ENCODE peak calls at places on chromosomes 12 and 14, in eight cellular contexts. N is esophagus squamous epithelium; F is A549; A is heart right ventricle; Q is neural crest cell; J is lower lobe of right lung; M is CD4-positive, CD25-positive, alpha-beta regulatory T cell; I is HFFc6. W is an unnamed sample.

GRCh38 chr12:2652011-2652400 is 142.8 kb upstream of the FKBP4 start:
- DNase-seq in N (no peak), F (no peak), A (no peak), Q (no peak), J (no peak), M (no peak), I (no peak), W (no peak)

GRCh38 chr14:25953532-25954144 is 644.2 kb downstream of the NOVA1 start:
- DNase-seq in N (peak; percentile 0), F (no peak), A (no peak), Q (no peak), J (no peak), M (no peak), I (no peak), W (no peak)

GRCh38 chr12:96861656-96862055 is 45.4 kb upstream of the NEDD1 start:
- DNase-seq in N (no peak), F (no peak), A (no peak), Q (no peak), J (no peak), M (no peak), I (peak; percentile 73), W (no peak)

GRCh38 chr12:10097521-10097920 is 1.3 kb downstream of the CLEC1A start:
- DNase-seq in N (no peak), F (no peak), A (no peak), Q (no peak), J (no peak), M (no peak), I (no peak), W (no peak)

GRCh38 chr14:98692832-98693231 is 579.2 kb downstream of the BCL11B start:
- DNase-seq in N (no peak), F (no peak), A (no peak), Q (no peak), J (no peak), M (no peak), I (no peak), W (no peak)

GRCh38 chr12:101696477-101697196 is 803 bp upstream of the CHPT1 start:
- DNase-seq in N (no peak), F (peak; percentile 6), A (peak; percentile 75), Q (no peak), J (peak; percentile 57), M (no peak), I (no peak), W (no peak)

GRCh38 chr14:21025374-21026151 is 702 bp upstream of the NDRG2 start:
- DNase-seq in N (no peak), F (no peak), A (peak; percentile 89), Q (peak; percentile 23), J (peak; percentile 71), M (no peak), I (no peak), W (no peak)

GRCh38 chr14:34331728-34332623 is 130.1 kb downstream of the SPTSSA start:
- DNase-seq in N (no peak), F (peak; percentile 36), A (peak; percentile 43), Q (peak; percentile 74), J (peak; percentile 70), M (peak; percentile 66), I (peak; percentile 26), W (peak; percentile 48)

GRCh38 chr12:56188116-56188785 is 1.0 kb downstream of the SMARCC2 start:
- DNase-seq in N (no peak), F (no peak), A (no peak), Q (no peak), J (no peak), M (peak; percentile 29), I (no peak), W (peak; percentile 17)

GRCh38 chr12:91704446-91704845 is 441.2 kb downstream of the BTG1 start:
- DNase-seq in N (no peak), F (no peak), A (peak; percentile 4), Q (no peak), J (no peak), M (no peak), I (no peak), W (no peak)

GRCh38 chr12:49367381-49368239 is at the start of gene SPATS2:
- DNase-seq in N (peak; percentile 59), F (no peak), A (peak; percentile 94), Q (peak; percentile 99), J (peak; percentile 94), M (no peak), I (no peak), W (no peak)

GRCh38 chr12:13187399-13187798 is 9.1 kb upstream of the EMP1 start:
- DNase-seq in N (no peak), F (peak; percentile 51), A (no peak), Q (no peak), J (no peak), M (no peak), I (peak; percentile 85), W (no peak)

GRCh38 chr14:31263485-31264133 is 56.0 kb upstream of the HECTD1 start:
- DNase-seq in N (no peak), F (peak; percentile 57), A (peak; percentile 17), Q (no peak), J (no peak), M (no peak), I (peak; percentile 100), W (no peak)

GRCh38 chr12:43836455-43836989 is 641 bp downstream of the TMEM117 start:
- DNase-seq in N (no peak), F (peak; percentile 48), A (peak; percentile 27), Q (no peak), J (no peak), M (no peak), I (peak; percentile 27), W (no peak)

GRCh38 chr12:23534196-23534595 is 415.3 kb downstream of the SOX5 start:
- DNase-seq in N (no peak), F (no peak), A (no peak), Q (no peak), J (no peak), M (no peak), I (no peak), W (no peak)

GRCh38 chr12:101209319-101210302 is at the start of gene SLC5A8:
- DNase-seq in N (no peak), F (no peak), A (no peak), Q (no peak), J (peak; percentile 53), M (no peak), I (no peak), W (no peak)

GRCh38 chr12:96241484-96242256 is 47.5 kb downstream of the ELK3 start:
- DNase-seq in N (no peak), F (no peak), A (peak; percentile 74), Q (no peak), J (peak; percentile 71), M (peak; percentile 56), I (no peak), W (peak; percentile 94)

GRCh38 chr14:47715330-47715729 is 39.9 kb upstream of the MDGA2 start:
- DNase-seq in N (no peak), F (no peak), A (no peak), Q (no peak), J (no peak), M (no peak), I (no peak), W (no peak)

GRCh38 chr12:87618199-87618598 is 411.0 kb downstream of the C12orf50 start:
- DNase-seq in N (no peak), F (no peak), A (no peak), Q (no peak), J (no peak), M (no peak), I (no peak), W (no peak)

GRCh38 chr12:16385779-16386646 is 38.6 kb downstream of the MGST1 start:
- DNase-seq in N (no peak), F (peak; percentile 21), A (peak; percentile 16), Q (no peak), J (no peak), M (no peak), I (peak; percentile 63), W (no peak)

GRCh38 chr14:104882991-104883660 is 18.1 kb downstream of the CEP170B start:
- DNase-seq in N (no peak), F (no peak), A (peak; percentile 4), Q (no peak), J (peak; percentile 39), M (no peak), I (no peak), W (peak; percentile 12)

GRCh38 chr14:51335521-51335920 is 95.5 kb downstream of the TMX1 start:
- DNase-seq in N (no peak), F (no peak), A (peak; percentile 60), Q (no peak), J (no peak), M (no peak), I (no peak), W (no peak)

GRCh38 chr14:38721822-38722431 is 381.1 kb downstream of the SEC23A start:
- DNase-seq in N (no peak), F (peak; percentile 18), A (peak; percentile 54), Q (peak; percentile 54), J (no peak), M (peak; percentile 35), I (peak; percentile 48), W (no peak)

GRCh38 chr12:68446896-68447806 is 115.0 kb upstream of the MDM1 start:
- DNase-seq in N (no peak), F (no peak), A (no peak), Q (no peak), J (no peak), M (no peak), I (no peak), W (no peak)

GRCh38 chr14:46646796-46647195 is 4.8 kb downstream of the RPL10L start:
- DNase-seq in N (no peak), F (no peak), A (no peak), Q (no peak), J (no peak), M (no peak), I (no peak), W (no peak)

GRCh38 chr14:22493753-22494152 is 95.3 kb downstream of the DAD1 start:
- DNase-seq in N (no peak), F (no peak), A (no peak), Q (no peak), J (no peak), M (peak; percentile 48), I (no peak), W (no peak)

GRCh38 chr14:86363576-86363975 is 833.6 kb downstream of the FLRT2 start:
- DNase-seq in N (no peak), F (no peak), A (no peak), Q (no peak), J (no peak), M (no peak), I (no peak), W (no peak)

GRCh38 chr12:78229491-78230209 is 399.0 kb downstream of the NAV3 start:
- DNase-seq in N (no peak), F (peak; percentile 4), A (no peak), Q (peak; percentile 38), J (no peak), M (peak; percentile 26), I (peak; percentile 55), W (no peak)

GRCh38 chr14:67263499-67264149 is 22.4 kb downstream of the PALS1 start:
- DNase-seq in N (no peak), F (no peak), A (no peak), Q (no peak), J (no peak), M (no peak), I (peak; percentile 32), W (no peak)

GRCh38 chr14:24885410-24885913 is 164.5 kb downstream of the STXBP6 start:
- DNase-seq in N (no peak), F (no peak), A (no peak), Q (no peak), J (no peak), M (no peak), I (no peak), W (no peak)